ENCODE peak calls at places on chromosomes 11 and 22, in ten cellular contexts. Z is WTC11, O is thyroid gland, U is nucleus accumbens, V is Kasumi-1, E is heart left ventricle, F is endodermal cell, X is COR-L47, J is LHCN-M2, I is mucosa of gallbladder. A is an unnamed sample.
A peak's percentile ranks its signal among the peaks of the same experiment; 100 is the strongest.

GRCh38 chr11:2267306-2267861 is 3.0 kb downstream of the ASCL2 start:
- DNase-seq in Z (no peak), O (no peak), U (no peak), V (no peak), E (no peak), F (peak; percentile 35), X (no peak), J (no peak), I (peak; percentile 9), A (no peak)

GRCh38 chr11:82676483-82677094 is 57.1 kb downstream of the FAM181B start:
- DNase-seq in Z (no peak), O (no peak), U (no peak), V (peak; percentile 3), E (no peak), F (no peak), X (no peak), J (no peak), I (no peak), A (no peak)

GRCh38 chr11:68302256-68303054 is 9.9 kb upstream of the LRP5 start:
- DNase-seq in Z (no peak), O (no peak), U (no peak), V (no peak), E (no peak), F (no peak), X (no peak), J (peak; percentile 95), I (peak; percentile 71), A (no peak)

GRCh38 chr22:29726512-29727247 is 6.9 kb downstream of the CABP7 start:
- DNase-seq in Z (no peak), O (no peak), U (no peak), V (no peak), E (no peak), F (no peak), X (no peak), J (no peak), I (no peak), A (no peak)

GRCh38 chr11:46504817-46505613 is 88.8 kb downstream of the AMBRA1 start:
- DNase-seq in Z (no peak), O (no peak), U (no peak), V (no peak), E (no peak), F (no peak), X (no peak), J (peak; percentile 37), I (no peak), A (no peak)

GRCh38 chr11:26741036-26741435 is 19.2 kb upstream of the SLC5A12 start:
- DNase-seq in Z (no peak), O (no peak), U (no peak), V (no peak), E (no peak), F (no peak), X (no peak), J (peak; percentile 6), I (no peak), A (no peak)

GRCh38 chr22:20221421-20222340 is 46.4 kb downstream of the RTN4R start:
- DNase-seq in Z (no peak), O (peak; percentile 72), U (peak; percentile 7), V (no peak), E (no peak), F (no peak), X (no peak), J (no peak), I (no peak), A (peak; percentile 38)

GRCh38 chr11:72668645-72669347 is 5.4 kb downstream of the PDE2A start:
- DNase-seq in Z (no peak), O (no peak), U (no peak), V (no peak), E (no peak), F (peak; percentile 68), X (no peak), J (no peak), I (no peak), A (no peak)

GRCh38 chr11:95097209-95097608 is 7.6 kb downstream of the ENDOD1 start:
- DNase-seq in Z (no peak), O (no peak), U (no peak), V (no peak), E (no peak), F (no peak), X (no peak), J (no peak), I (no peak), A (no peak)